ENCODE peak calls at places on chromosomes 5 and 9, in nine cellular contexts. P, S, G, B, R, L, V, E and X are unnamed samples.

GRCh38 chr5:59328801-59329296 is 564.7 kb downstream of the PDE4D start:
- ATAC-seq in P (no peak), S (no peak), G (no peak), B (peak), R (peak), L (no peak), V (no peak), E (no peak), X (no peak)

GRCh38 chr9:133852476-133852875 is 114.3 kb upstream of the SARDH start:
- ATAC-seq in P (no peak), S (no peak), G (no peak), B (no peak), R (no peak), L (no peak), V (no peak), E (no peak), X (no peak)

GRCh38 chr5:171945476-171945875 is 61.0 kb downstream of the FBXW11 start:
- ATAC-seq in P (no peak), S (no peak), G (no peak), B (no peak), R (no peak), L (no peak), V (no peak), E (no peak), X (no peak)

GRCh38 chr5:14743601-14744295 is 79.2 kb downstream of the OTULIN start:
- ATAC-seq in P (no peak), S (no peak), G (no peak), B (no peak), R (no peak), L (no peak), V (no peak), E (no peak), X (no peak)

GRCh38 chr9:114953917-114954316 is 23.5 kb upstream of the TNFSF8 start:
- ATAC-seq in P (no peak), S (no peak), G (peak), B (peak), R (peak), L (no peak), V (peak), E (no peak), X (no peak)

GRCh38 chr9:8845376-8845775 is 1045.8 kb upstream of the DMAC1 start:
- ATAC-seq in P (peak), S (no peak), G (no peak), B (no peak), R (peak), L (no peak), V (no peak), E (no peak), X (no peak)

GRCh38 chr9:125409637-125410521 is 148.3 kb downstream of the GAPVD1 start:
- ATAC-seq in P (peak), S (peak), G (peak), B (no peak), R (no peak), L (no peak), V (no peak), E (no peak), X (peak)

GRCh38 chr5:10685103-10685502 is 75.9 kb downstream of the DAP start:
- ATAC-seq in P (no peak), S (no peak), G (no peak), B (no peak), R (no peak), L (peak), V (no peak), E (peak), X (peak)

GRCh38 chr9:98218562-98219363 is 26.3 kb upstream of the CORO2A start:
- ATAC-seq in P (no peak), S (no peak), G (no peak), B (no peak), R (no peak), L (no peak), V (no peak), E (no peak), X (no peak)

GRCh38 chr9:121782514-121783110 is 131.2 kb downstream of the DAB2IP start:
- ATAC-seq in P (no peak), S (no peak), G (no peak), B (no peak), R (no peak), L (no peak), V (no peak), E (no peak), X (no peak)

GRCh38 chr9:38035873-38036272 is 33.2 kb downstream of the SHB start:
- ATAC-seq in P (no peak), S (no peak), G (no peak), B (peak), R (no peak), L (no peak), V (no peak), E (no peak), X (no peak)

GRCh38 chr5:160076997-160077396 is 42.3 kb downstream of the PWWP2A start:
- ATAC-seq in P (no peak), S (no peak), G (no peak), B (no peak), R (no peak), L (no peak), V (no peak), E (no peak), X (no peak)

GRCh38 chr9:85007753-85008152 is 338.2 kb downstream of the NTRK2 start:
- ATAC-seq in P (no peak), S (no peak), G (no peak), B (no peak), R (no peak), L (no peak), V (no peak), E (no peak), X (no peak)

GRCh38 chr5:35354751-35355150 is 124.5 kb upstream of the PRLR start:
- ATAC-seq in P (no peak), S (no peak), G (no peak), B (no peak), R (no peak), L (no peak), V (no peak), E (no peak), X (no peak)

GRCh38 chr9:21656776-21657637 is 145.4 kb upstream of the MTAP start:
- ATAC-seq in P (no peak), S (no peak), G (no peak), B (no peak), R (peak), L (no peak), V (no peak), E (no peak), X (no peak)

GRCh38 chr9:72129271-72130156 is 19.7 kb upstream of the GDA start:
- ATAC-seq in P (peak), S (no peak), G (no peak), B (no peak), R (no peak), L (no peak), V (no peak), E (no peak), X (no peak)

GRCh38 chr9:115466784-115467183 is 348.8 kb upstream of the TNC start:
- ATAC-seq in P (peak), S (no peak), G (no peak), B (no peak), R (peak), L (no peak), V (no peak), E (no peak), X (no peak)

GRCh38 chr9:87514136-87514535 is 16.5 kb downstream of the DAPK1 start:
- ATAC-seq in P (no peak), S (no peak), G (no peak), B (no peak), R (no peak), L (no peak), V (no peak), E (no peak), X (no peak)

GRCh38 chr5:154058055-154059038 is 19.6 kb downstream of the MFAP3 start:
- ATAC-seq in P (peak), S (no peak), G (no peak), B (no peak), R (peak), L (peak), V (no peak), E (no peak), X (no peak)

GRCh38 chr9:109422641-109423040 is 75.5 kb downstream of the PTPN3 start:
- ATAC-seq in P (peak), S (no peak), G (no peak), B (no peak), R (no peak), L (peak), V (no peak), E (no peak), X (no peak)

GRCh38 chr5:143019157-143019556 is 249.0 kb downstream of the ARHGAP26 start:
- ATAC-seq in P (no peak), S (no peak), G (no peak), B (no peak), R (no peak), L (peak), V (no peak), E (no peak), X (no peak)

GRCh38 chr5:124995451-124995850 is 249.0 kb upstream of the ZNF608 start:
- ATAC-seq in P (no peak), S (no peak), G (no peak), B (peak), R (no peak), L (no peak), V (no peak), E (no peak), X (no peak)

GRCh38 chr5:108801301-108801700 is 53.6 kb downstream of the FER start:
- ATAC-seq in P (no peak), S (no peak), G (no peak), B (peak), R (no peak), L (no peak), V (no peak), E (no peak), X (no peak)

GRCh38 chr5:179613460-179614071 is 9.9 kb downstream of the HNRNPH1 start:
- ATAC-seq in P (no peak), S (peak), G (no peak), B (no peak), R (no peak), L (no peak), V (no peak), E (no peak), X (no peak)